ENCODE peak calls at places on chromosomes 13 and 19, in seven cellular contexts. J is HepG2, E is hepatocyte, D is heart right ventricle, H is Peyer's patch, R is cardiac muscle cell, L is AG04450. A is an unnamed sample.

GRCh38 chr19:4191044-4191443 is 8.6 kb downstream of the ANKRD24 start:
- DNase-seq in E (no peak), J (no peak), R (no peak), H (no peak), L (no peak), D (no peak), A (no peak)

GRCh38 chr19:47272448-47273312 is 2.0 kb upstream of the INAFM1 start:
- DNase-seq in H (peak), J (no peak), D (no peak), E (no peak), R (no peak), L (no peak), A (peak)

GRCh38 chr19:49363265-49364082 is at the start of gene DKKL1:
- DNase-seq in H (peak), E (peak), R (peak), D (peak), L (peak), J (peak), A (peak)

GRCh38 chr19:43367822-43368221 is 14.3 kb downstream of the CD177 start:
- DNase-seq in L (no peak), D (no peak), J (no peak), E (no peak), H (no peak), R (no peak), A (no peak)

GRCh38 chr19:18029617-18030338 is 21.8 kb downstream of the ARRDC2 start:
- DNase-seq in D (no peak), H (peak), R (no peak), L (no peak), E (peak), J (peak), A (peak)

GRCh38 chr19:12938536-12939291 is at the start of gene CALR:
- DNase-seq in E (peak), H (peak), D (peak), J (no peak), R (peak), L (no peak), A (peak)

GRCh38 chr19:11191934-11192333 is 5.4 kb downstream of the KANK2 start:
- DNase-seq in R (no peak), D (no peak), L (no peak), H (no peak), J (no peak), E (no peak), A (no peak)

GRCh38 chr13:25295228-25295627 is 6.2 kb upstream of the NUP58 start:
- DNase-seq in J (no peak), H (no peak), L (no peak), R (no peak), D (no peak), E (no peak), A (no peak)

GRCh38 chr19:10863107-10863700 is 8.1 kb upstream of the CARM1 start:
- DNase-seq in D (no peak), R (peak), E (peak), H (no peak), L (no peak), J (peak), A (peak)

GRCh38 chr19:58387338-58388174 is 487 bp downstream of the RPS5 start:
- DNase-seq in H (no peak), J (no peak), R (no peak), E (no peak), L (no peak), D (no peak), A (no peak)

GRCh38 chr13:25214371-25215252 is 42.5 kb upstream of the AMER2 start:
- DNase-seq in D (peak), J (no peak), R (peak), E (no peak), L (no peak), H (no peak), A (peak)

GRCh38 chr13:48730971-48731658 is 77.4 kb downstream of the CYSLTR2 start:
- DNase-seq in E (no peak), R (peak), D (no peak), J (no peak), H (no peak), L (no peak), A (peak)

DNA sequence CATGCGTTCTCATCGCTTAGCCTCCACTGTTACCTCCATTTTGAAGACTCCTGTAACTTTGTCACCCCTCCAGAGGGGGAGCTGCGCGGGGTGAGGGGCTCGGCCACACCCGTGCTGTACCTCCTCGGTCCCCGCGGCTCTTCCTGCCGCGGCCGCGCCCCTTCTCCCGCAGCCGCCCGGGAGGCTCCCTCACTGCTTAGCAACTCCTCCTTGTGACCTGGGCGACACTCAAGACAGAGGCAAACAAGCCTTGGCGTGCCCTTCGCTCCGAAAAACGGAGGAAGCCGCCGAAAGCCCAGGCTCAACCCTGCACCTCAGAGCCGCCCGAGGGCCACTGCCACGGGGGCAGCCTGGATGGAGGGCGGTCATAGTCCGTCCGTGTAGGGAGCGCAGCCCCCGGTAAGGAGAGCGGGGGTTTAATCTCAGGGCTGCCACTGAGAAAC is 494.3 kb downstream of the FOXO1 start:
- DNase-seq in D (no peak), H (no peak), J (no peak), L (no peak), R (no peak), E (no peak), A (no peak)
- H3K4me3 ChIP-seq in D (no peak), H (no peak), J (no peak), L (no peak), R (no peak), E (no peak), A (no peak)

GRCh38 chr13:92574499-92574898 is 652.1 kb upstream of the GPC6 start:
- DNase-seq in J (no peak), R (peak), D (no peak), L (no peak), E (no peak), H (no peak), A (no peak)

GRCh38 chr13:92578358-92578757 is 648.2 kb upstream of the GPC6 start:
- DNase-seq in L (no peak), H (no peak), D (no peak), J (no peak), R (no peak), E (no peak), A (no peak)

GRCh38 chr13:92575782-92576181 is 650.8 kb upstream of the GPC6 start:
- DNase-seq in H (no peak), L (no peak), E (no peak), D (no peak), J (no peak), R (no peak), A (no peak)

GRCh38 chr13:92572190-92572589 is 654.4 kb upstream of the GPC6 start:
- DNase-seq in H (no peak), R (no peak), J (no peak), D (no peak), E (no peak), L (no peak), A (no peak)

GRCh38 chr13:92573467-92574057 is 653.0 kb upstream of the GPC6 start:
- DNase-seq in D (no peak), R (peak), E (peak), J (peak), H (no peak), L (no peak), A (peak)
- TF ChIP-seq CTCF in D (peak), R (peak), E (peak), J (peak), H (no peak), L (peak), A (peak)

DNA sequence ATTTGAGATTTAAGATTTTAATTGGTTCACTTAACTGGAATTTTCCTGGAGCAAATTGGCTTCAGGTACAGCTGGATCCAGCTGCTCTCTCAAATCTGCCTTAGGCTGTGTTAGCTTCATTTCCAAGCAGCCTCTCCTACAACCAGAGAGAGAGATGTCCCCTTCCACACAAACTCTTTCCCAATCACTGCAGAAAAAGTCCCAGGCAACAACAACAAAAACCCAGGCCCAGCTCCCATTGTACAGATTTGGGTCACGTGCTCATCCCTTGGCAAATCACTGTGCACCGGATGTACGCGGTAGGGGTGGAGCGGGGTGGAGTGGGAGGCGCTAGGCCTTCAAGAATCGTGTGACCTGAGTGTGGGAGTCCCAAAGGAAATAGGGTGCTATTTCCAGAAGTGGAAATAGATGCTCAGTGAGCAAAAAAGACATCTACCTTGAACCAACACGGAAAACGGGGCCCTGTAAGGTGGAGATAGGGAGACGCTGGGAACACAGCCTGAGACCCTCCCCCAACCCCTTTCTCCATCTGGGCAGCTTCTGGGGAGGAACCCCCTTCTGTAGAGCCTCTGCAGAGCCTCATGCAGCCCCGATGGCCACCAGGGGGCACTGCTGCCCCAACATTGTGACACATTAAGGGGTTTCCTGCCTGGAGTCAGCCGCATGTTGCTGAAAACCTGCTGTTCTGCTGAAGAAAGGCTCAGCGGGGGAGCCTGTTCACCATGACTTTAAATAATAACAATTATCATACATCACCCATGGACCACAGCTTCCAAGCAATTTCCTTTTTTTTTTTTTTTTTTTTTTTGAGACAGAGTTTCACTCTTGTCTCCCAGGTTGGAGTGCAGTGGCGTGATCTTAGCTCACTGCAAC is 25.4 kb downstream of the HPN start:
- DNase-seq in J (peak), E (peak), R (peak), H (peak), L (peak), D (peak), A (peak)
- H3K4me3 ChIP-seq in J (no peak), E (no peak), R (no peak), H (no peak), L (no peak), D (no peak), A (no peak)

GRCh38 chr13:80923907-80924306 is 583.0 kb upstream of the SPRY2 start:
- DNase-seq in R (peak), J (no peak), H (no peak), D (no peak), L (no peak), E (no peak), A (no peak)
- TF ChIP-seq CTCF in R (peak), J (no peak), H (no peak), D (peak), L (no peak), E (peak), A (no peak)

DNA sequence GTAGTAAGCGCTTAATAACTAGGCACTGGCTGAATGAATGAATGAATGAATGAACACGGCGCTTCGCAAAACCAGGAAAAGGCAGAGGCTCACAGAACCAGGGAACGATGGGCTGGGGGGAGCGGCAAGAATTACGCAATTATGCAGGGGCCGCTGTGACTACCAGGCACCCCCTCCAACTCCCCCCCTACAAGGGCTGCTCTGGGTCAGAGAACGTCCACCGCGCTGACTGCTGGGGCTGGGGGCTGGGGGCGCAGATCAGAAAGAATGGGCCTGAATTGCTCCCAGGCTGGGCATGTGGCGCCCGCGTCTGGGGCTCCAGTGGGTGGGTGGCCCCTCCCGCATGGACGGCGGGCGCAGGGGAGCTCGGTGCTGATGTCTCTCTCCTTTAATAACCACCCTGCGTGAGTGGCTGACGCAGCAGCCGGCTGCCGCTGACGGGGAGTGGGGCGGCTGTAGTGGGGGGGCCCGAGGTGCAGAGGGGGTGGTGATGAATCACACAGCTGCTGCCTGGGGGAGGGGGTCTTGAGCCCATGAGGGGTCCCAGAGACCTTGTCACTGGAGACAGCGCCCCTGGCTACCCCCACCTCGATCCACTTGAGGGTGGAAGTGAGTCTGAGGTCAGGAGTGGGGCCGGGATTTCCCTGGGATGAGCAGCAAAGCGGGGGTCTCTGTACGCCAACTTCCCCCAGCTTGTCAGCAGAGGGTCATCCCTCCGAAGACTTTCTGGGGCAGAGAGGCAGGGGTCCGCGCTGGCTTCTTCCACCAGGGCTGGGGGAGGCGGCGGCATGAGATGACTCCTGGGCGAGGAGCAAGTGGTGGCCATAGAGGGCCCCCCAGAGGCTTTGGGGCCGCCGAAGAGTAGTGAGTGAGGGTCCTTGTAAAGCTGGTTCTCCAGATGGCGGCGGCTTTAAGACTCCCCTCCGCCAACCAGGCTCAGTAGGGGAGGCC is 1.4 kb upstream of the CIRBP start:
- DNase-seq in E (no peak), H (no peak), R (no peak), D (no peak), J (no peak), L (no peak), A (no peak)
- H3K4me3 ChIP-seq in E (peak), H (peak), R (peak), D (peak), J (peak), L (peak), A (peak)

DNA sequence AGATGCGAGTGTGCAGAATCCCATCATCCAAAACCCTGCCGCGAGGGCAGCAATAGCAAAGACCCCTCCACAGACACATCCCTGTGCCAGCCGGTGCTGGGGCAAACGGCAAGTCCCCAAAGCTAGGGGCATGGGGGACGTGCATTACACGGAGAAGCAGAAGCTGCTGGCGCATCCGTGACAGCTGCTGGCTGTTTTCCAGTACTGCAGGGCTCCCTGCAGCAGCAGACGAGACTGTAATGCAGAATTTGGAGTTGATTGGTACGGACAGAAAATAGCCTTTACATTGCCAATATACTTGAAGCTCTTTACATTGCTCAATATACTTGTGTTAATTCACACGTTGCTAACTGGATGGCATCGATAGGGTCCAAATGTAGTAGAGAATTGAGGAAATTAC is 77.2 kb upstream of the TMTC4 start:
- DNase-seq in D (no peak), L (no peak), J (peak), H (no peak), R (no peak), E (no peak), A (no peak)
- TF ChIP-seq CTCF in D (no peak), L (no peak), J (peak), H (no peak), R (no peak), E (no peak), A (no peak)